ENCODE peak calls at places on chromosome 3, in seven cellular contexts. H is ELR; Z is CD8-positive, alpha-beta T cell; N is NCI-H1436; U is NCI-H446; C is bronchial epithelial cell; J is fibroblast of mammary gland. Q is an unnamed sample.
A peak's percentile ranks its signal among the peaks of the same experiment; 100 is the strongest.

GRCh38 chr3:191721983-191722382 is 261.0 kb downstream of the PYDC2 start:
- DNase-seq in C (peak; percentile 55), J (no peak), H (no peak), U (no peak), Z (no peak), N (no peak), Q (no peak)

GRCh38 chr3:88003115-88003755 is 55.6 kb downstream of the CGGBP1 start:
- DNase-seq in Z (no peak), H (peak; percentile 73), U (peak; percentile 52), J (peak; percentile 68), C (peak; percentile 66), N (peak; percentile 4), Q (peak; percentile 46)

GRCh38 chr3:155519081-155519480 is 225.6 kb upstream of the STRIT1 start:
- DNase-seq in U (no peak), H (no peak), N (no peak), C (no peak), J (no peak), Z (no peak), Q (no peak)

GRCh38 chr3:63232764-63233396 is 45.2 kb upstream of the SYNPR start:
- DNase-seq in Z (no peak), N (no peak), H (peak; percentile 28), J (peak; percentile 17), U (peak; percentile 2), C (peak; percentile 31), Q (peak; percentile 7)

GRCh38 chr3:10160346-10160745 is 4.4 kb upstream of the IRAK2 start:
- DNase-seq in Z (no peak), C (no peak), U (no peak), N (no peak), J (peak; percentile 89), H (no peak), Q (no peak)

GRCh38 chr3:158471639-158472294 is 99.2 kb upstream of the MLF1 start:
- DNase-seq in C (peak; percentile 66), H (peak; percentile 89), U (peak; percentile 45), N (no peak), Z (no peak), J (peak; percentile 97), Q (no peak)

GRCh38 chr3:52798978-52799476 is 4.4 kb downstream of the ITIH3 start:
- DNase-seq in J (peak; percentile 12), C (peak; percentile 80), N (no peak), U (no peak), H (peak; percentile 26), Z (no peak), Q (peak; percentile 37)

GRCh38 chr3:170132335-170132734 is 49.2 kb downstream of the PHC3 start:
- DNase-seq in C (no peak), N (no peak), H (no peak), Z (no peak), U (no peak), J (peak; percentile 50), Q (no peak)

GRCh38 chr3:137008976-137009375 is 51.2 kb downstream of the IL20RB start:
- DNase-seq in Z (no peak), N (no peak), H (no peak), U (no peak), C (no peak), J (no peak), Q (no peak)

GRCh38 chr3:43335799-43336198 is 49.5 kb downstream of the SNRK start:
- DNase-seq in N (no peak), C (no peak), U (no peak), H (no peak), J (no peak), Z (no peak), Q (no peak)

GRCh38 chr3:34868935-34869334 is 770.4 kb upstream of the ARPP21 start:
- DNase-seq in C (no peak), U (no peak), H (no peak), N (no peak), J (no peak), Z (no peak), Q (no peak)

GRCh38 chr3:100402150-100402706 is 889 bp downstream of the LNP1 start:
- DNase-seq in N (peak; percentile 38), C (peak; percentile 78), U (peak; percentile 41), Z (no peak), H (peak; percentile 72), J (peak; percentile 53), Q (peak; percentile 7)

GRCh38 chr3:194220776-194221735 is 85.1 kb downstream of the HES1 start:
- DNase-seq in J (no peak), Z (no peak), N (no peak), H (peak; percentile 38), C (peak; percentile 75), U (no peak), Q (peak; percentile 10)

GRCh38 chr3:50550079-50550736 is 17.3 kb downstream of the C3orf18 start:
- DNase-seq in J (peak; percentile 28), U (peak; percentile 54), H (peak; percentile 55), C (peak; percentile 23), N (no peak), Z (peak; percentile 43), Q (peak; percentile 46)

GRCh38 chr3:177185035-177185574 is 12.2 kb downstream of the TBL1XR1 start:
- DNase-seq in H (no peak), C (no peak), Z (no peak), N (no peak), J (no peak), U (no peak), Q (no peak)

GRCh38 chr3:178771511-178771910 is 235.3 kb downstream of the KCNMB2 start:
- DNase-seq in U (no peak), J (no peak), N (no peak), Z (no peak), H (no peak), C (peak; percentile 34), Q (peak; percentile 21)

GRCh38 chr3:18725668-18726407 is 300.7 kb upstream of the SATB1 start:
- DNase-seq in H (no peak), U (no peak), Z (peak; percentile 24), J (peak; percentile 4), C (peak; percentile 28), N (no peak), Q (no peak)

GRCh38 chr3:20104167-20104661 is 64.0 kb downstream of the KAT2B start:
- DNase-seq in H (no peak), J (no peak), C (no peak), N (no peak), U (no peak), Z (peak; percentile 9), Q (no peak)

GRCh38 chr3:189637755-189638154 is 6.6 kb downstream of the TP63 start:
- DNase-seq in U (no peak), C (no peak), J (no peak), H (no peak), Z (no peak), N (no peak), Q (no peak)

GRCh38 chr3:141091416-141091815 is 40.3 kb downstream of the SPSB4 start:
- DNase-seq in C (no peak), H (no peak), U (no peak), J (no peak), Z (no peak), N (no peak), Q (no peak)

GRCh38 chr3:122577409-122578028 is at the start of gene PARP15:
- DNase-seq in C (no peak), Z (peak; percentile 30), H (peak; percentile 14), U (no peak), N (no peak), J (no peak), Q (no peak)

GRCh38 chr3:166663194-166663593 is 716.9 kb downstream of the ZBBX start:
- DNase-seq in U (no peak), H (peak; percentile 64), N (no peak), J (peak; percentile 22), C (peak; percentile 82), Z (no peak), Q (peak; percentile 95)

GRCh38 chr3:57855281-57855680 is 99.2 kb downstream of the SLMAP start:
- DNase-seq in U (no peak), C (peak; percentile 42), J (peak; percentile 61), Z (no peak), H (peak; percentile 77), N (no peak), Q (peak; percentile 62)

GRCh38 chr3:171269557-171269956 is 190.6 kb downstream of the TNIK start:
- DNase-seq in N (no peak), U (no peak), J (no peak), C (no peak), H (no peak), Z (no peak), Q (no peak)

GRCh38 chr3:156151824-156152428 is 31.5 kb downstream of the KCNAB1 start:
- DNase-seq in N (peak; percentile 63), U (peak; percentile 86), J (peak; percentile 76), H (peak; percentile 79), C (peak; percentile 58), Z (peak; percentile 25), Q (peak; percentile 77)

GRCh38 chr3:171239757-171240503 is 213.4 kb upstream of the SLC2A2 start:
- DNase-seq in J (no peak), C (no peak), H (no peak), U (no peak), N (peak; percentile 57), Z (no peak), Q (no peak)

GRCh38 chr3:46861293-46861995 is 1.8 kb downstream of the MYL3 start:
- DNase-seq in U (no peak), C (no peak), Z (no peak), N (no peak), H (no peak), J (no peak), Q (no peak)

GRCh38 chr3:188157971-188158370 is 4.0 kb downstream of the LPP start:
- DNase-seq in N (no peak), J (no peak), H (no peak), U (no peak), Z (no peak), C (no peak), Q (no peak)

GRCh38 chr3:190197346-190197763 is 76.7 kb upstream of the P3H2 start:
- DNase-seq in N (no peak), J (no peak), H (no peak), U (no peak), Z (no peak), C (no peak), Q (peak; percentile 94)

GRCh38 chr3:141795311-141795710 is 32.1 kb downstream of the GRK7 start:
- DNase-seq in Z (no peak), C (no peak), J (no peak), U (no peak), H (no peak), N (no peak), Q (no peak)

GRCh38 chr3:56796202-56796601 is 5.5 kb downstream of the ARHGEF3 start:
- DNase-seq in H (peak; percentile 14), J (peak; percentile 46), C (peak; percentile 37), N (no peak), U (no peak), Z (no peak), Q (no peak)

GRCh38 chr3:150414273-150414672 is 6.2 kb downstream of the TSC22D2 start:
- DNase-seq in U (peak; percentile 67), C (no peak), H (peak; percentile 83), J (peak; percentile 56), Z (no peak), N (no peak), Q (peak; percentile 49)

GRCh38 chr3:184766555-184767261 is 45.3 kb upstream of the VPS8 start:
- DNase-seq in N (no peak), J (no peak), H (peak; percentile 20), U (no peak), C (peak; percentile 99), Z (no peak), Q (peak; percentile 54)

GRCh38 chr3:143171141-143171651 is 51.6 kb downstream of the CHST2 start:
- DNase-seq in U (no peak), J (peak; percentile 68), H (peak; percentile 56), N (no peak), C (no peak), Z (no peak), Q (no peak)

GRCh38 chr3:141561426-141562034 is 74.7 kb downstream of the RASA2 start:
- DNase-seq in H (peak; percentile 78), C (peak; percentile 70), N (peak; percentile 58), Z (peak; percentile 34), J (peak; percentile 82), U (peak; percentile 63), Q (peak; percentile 63)

GRCh38 chr3:182214406-182214805 is 502.7 kb downstream of the SOX2 start:
- DNase-seq in U (peak; percentile 65), H (no peak), Z (no peak), C (no peak), J (peak; percentile 45), N (no peak), Q (no peak)

Q was measured in kidney tubule cell.